ENCODE peak calls at places on chromosomes 11 and 22, in eight cellular contexts. E, M, F, V, S, A, W and D are unnamed samples.

GRCh38 chr11:46345131-46345597 is 2.1 kb upstream of the DGKZ start:
- DNase-seq in M (peak), V (no peak), E (peak), F (no peak), A (no peak), S (peak), W (no peak), D (peak)

GRCh38 chr11:44275961-44276550 is 33.9 kb downstream of the ALX4 start:
- DNase-seq in W (no peak), E (no peak), V (no peak), S (no peak), F (no peak), A (no peak), M (no peak), D (no peak)

GRCh38 chr11:34154059-34154875 is 48.8 kb downstream of the NAT10 start:
- DNase-seq in M (no peak), F (no peak), A (no peak), E (no peak), V (no peak), W (no peak), S (no peak), D (no peak)

GRCh38 chr11:64750361-64751054 is 6.6 kb upstream of the RASGRP2 start:
- DNase-seq in E (no peak), F (no peak), M (no peak), V (no peak), W (no peak), A (no peak), S (no peak), D (no peak)

GRCh38 chr11:44761546-44761961 is 34.8 kb downstream of the TSPAN18 start:
- DNase-seq in A (no peak), M (no peak), V (no peak), E (no peak), S (no peak), W (no peak), F (no peak), D (no peak)

GRCh38 chr22:19798320-19798665 is 37.7 kb downstream of the TBX1 start:
- DNase-seq in W (no peak), V (no peak), M (no peak), F (no peak), A (no peak), E (no peak), S (no peak), D (no peak)

GRCh38 chr22:32574957-32575893 is 100.6 kb downstream of the FBXO7 start:
- DNase-seq in F (no peak), M (no peak), V (no peak), W (no peak), E (no peak), S (no peak), A (no peak), D (no peak)

GRCh38 chr11:8871283-8871775 is 39.7 kb upstream of the AKIP1 start:
- DNase-seq in F (peak), S (no peak), A (peak), E (peak), W (no peak), V (peak), M (peak), D (no peak)

GRCh38 chr11:36352919-36353318 is 56.8 kb downstream of the PRR5L start:
- DNase-seq in M (no peak), A (no peak), S (no peak), W (peak), V (no peak), E (no peak), F (no peak), D (no peak)

GRCh38 chr11:62732830-62733229 is 4.5 kb downstream of the TTC9C start:
- DNase-seq in V (no peak), W (no peak), S (no peak), E (no peak), M (peak), F (peak), A (no peak), D (no peak)

GRCh38 chr22:50118557-50119168 is 28.9 kb downstream of the MOV10L1 start:
- DNase-seq in F (peak), W (no peak), M (no peak), V (no peak), A (no peak), S (peak), E (no peak), D (no peak)

GRCh38 chr11:72676874-72677341 is 2.7 kb upstream of the PDE2A start:
- DNase-seq in E (peak), F (peak), M (peak), V (peak), W (peak), S (peak), A (no peak), D (no peak)

GRCh38 chr11:14617241-14618027 is 26.2 kb upstream of the PDE3B start:
- DNase-seq in W (no peak), F (no peak), S (no peak), A (no peak), M (peak), V (no peak), E (no peak), D (no peak)

GRCh38 chr11:2096919-2097301 is 42.3 kb downstream of the IGF2 start:
- DNase-seq in E (no peak), S (no peak), F (no peak), W (no peak), V (no peak), A (no peak), M (no peak), D (no peak)

GRCh38 chr11:119016216-119017009 is 1.7 kb downstream of the RPS25 start:
- DNase-seq in A (no peak), V (no peak), S (peak), W (no peak), M (no peak), F (no peak), E (no peak), D (no peak)
- H3K4me3 ChIP-seq in A (peak), V (peak), S (peak), W (peak), M (peak), F (no peak), E (peak), D (peak)

GRCh38 chr11:122850076-122850631 is 11.9 kb downstream of the CRTAM start:
- DNase-seq in W (no peak), F (peak), A (no peak), E (peak), V (no peak), M (no peak), S (no peak), D (no peak)
- H3K9ac ChIP-seq in W (no peak), F (no peak), A (peak), E (no peak), V (no peak), M (no peak), S (no peak), D (no peak)

GRCh38 chr11:103906291-103906850 is 130.1 kb upstream of the DDI1 start:
- DNase-seq in W (no peak), F (no peak), V (no peak), M (no peak), S (no peak), A (no peak), E (no peak), D (no peak)

GRCh38 chr11:103910721-103911120 is 125.7 kb upstream of the DDI1 start:
- DNase-seq in A (no peak), W (no peak), F (no peak), S (no peak), E (peak), M (no peak), V (peak), D (no peak)

GRCh38 chr11:103904324-103904667 is 132.1 kb upstream of the DDI1 start:
- DNase-seq in A (no peak), V (no peak), F (no peak), S (no peak), M (no peak), W (no peak), E (no peak), D (no peak)

GRCh38 chr11:103907136-103907535 is 129.3 kb upstream of the DDI1 start:
- DNase-seq in W (no peak), S (no peak), F (no peak), E (no peak), A (no peak), V (no peak), M (no peak), D (no peak)

DNA sequence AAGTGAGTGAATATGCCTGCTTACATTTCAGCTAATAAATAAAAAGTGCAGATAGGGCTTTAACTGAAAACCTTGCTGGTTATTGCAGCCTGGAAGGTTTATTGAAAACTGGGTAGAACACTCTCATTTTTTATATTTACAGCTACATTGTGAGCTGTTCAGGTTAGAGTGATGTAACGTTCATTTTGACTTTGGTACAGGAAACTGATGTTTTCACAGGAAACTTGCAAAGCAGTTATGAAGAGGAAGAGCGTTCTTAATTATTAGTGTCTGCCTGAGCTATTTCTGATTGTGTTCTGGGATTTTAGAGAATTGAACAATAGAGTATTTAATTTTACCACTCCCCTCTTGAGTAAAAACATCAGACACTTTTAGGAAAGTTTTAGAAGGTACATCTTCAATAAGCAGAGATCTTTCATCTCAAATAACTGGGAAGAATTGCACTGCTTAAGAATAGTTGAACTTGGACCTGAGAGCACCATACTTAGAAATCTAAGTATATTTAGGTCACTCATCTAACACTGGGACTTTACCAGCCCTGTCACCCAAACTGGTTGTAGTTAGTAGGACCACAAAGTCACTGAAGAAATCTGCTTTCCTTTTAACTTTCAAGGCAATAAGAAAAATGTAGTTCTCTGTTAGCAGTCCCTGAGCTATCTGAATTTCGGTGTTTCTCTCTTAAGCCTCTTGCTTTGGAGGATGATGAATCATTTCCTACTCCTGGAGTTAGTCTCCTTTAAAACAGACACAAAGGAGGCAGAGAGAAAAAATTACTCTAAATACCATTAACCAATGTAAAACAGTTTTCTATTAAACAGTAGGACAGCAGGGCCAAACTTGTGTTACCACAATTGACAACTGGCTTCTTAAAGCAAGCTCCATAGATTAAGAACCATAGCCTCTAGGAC is 128.6 kb upstream of the DDI1 start:
- DNase-seq in W (no peak), M (peak), F (peak), A (no peak), S (no peak), V (no peak), E (no peak), D (no peak)
- H3K4me3 ChIP-seq in W (no peak), M (no peak), F (no peak), A (peak), S (no peak), V (no peak), E (no peak), D (no peak)

GRCh38 chr11:122038543-122038942 is 77.5 kb downstream of the BLID start:
- DNase-seq in E (no peak), F (peak), M (peak), V (peak), W (no peak), A (no peak), S (no peak), D (no peak)

GRCh38 chr11:122036022-122036421 is 80.0 kb downstream of the BLID start:
- DNase-seq in M (no peak), W (no peak), A (no peak), V (no peak), E (no peak), S (no peak), F (peak), D (no peak)

GRCh38 chr11:122037911-122038310 is 78.1 kb downstream of the BLID start:
- DNase-seq in M (no peak), W (no peak), A (no peak), E (no peak), V (no peak), S (no peak), F (no peak), D (no peak)

GRCh38 chr11:122033631-122034030 is 82.4 kb downstream of the BLID start:
- DNase-seq in V (no peak), S (no peak), E (no peak), M (no peak), F (no peak), W (no peak), A (no peak), D (no peak)

DNA sequence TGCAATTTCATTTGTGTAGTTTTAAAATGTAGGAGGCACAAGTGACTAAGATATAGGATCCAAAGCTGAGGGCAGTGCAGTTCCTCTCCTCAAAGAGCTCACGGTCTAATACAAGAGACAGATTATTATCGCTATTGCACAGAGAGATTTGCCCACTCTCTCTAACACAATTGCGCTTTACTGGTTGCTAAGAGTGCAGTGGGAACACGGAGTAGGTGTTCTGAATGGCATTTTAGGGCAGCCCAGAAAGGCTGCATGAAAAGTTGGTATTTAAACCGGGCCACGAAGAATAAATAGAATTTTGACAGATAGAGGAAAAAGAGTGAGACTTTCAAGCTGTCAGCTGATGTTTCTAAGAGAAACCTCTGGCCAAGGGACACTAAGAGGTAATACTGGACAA is 79.5 kb downstream of the BLID start:
- DNase-seq in E (no peak), A (no peak), W (no peak), M (no peak), V (no peak), F (no peak), S (no peak), D (no peak)
- H3K9ac ChIP-seq in E (no peak), A (no peak), W (no peak), M (no peak), V (no peak), F (no peak), S (no peak), D (no peak)

GRCh38 chr11:13279487-13279834 is 1.9 kb downstream of the BMAL1 start:
- DNase-seq in W (no peak), A (no peak), F (no peak), S (no peak), E (no peak), V (no peak), M (no peak), D (no peak)
- H3K4me3 ChIP-seq in W (no peak), A (no peak), F (no peak), S (no peak), E (no peak), V (no peak), M (peak), D (peak)

GRCh38 chr11:128467041-128467440 is 120.3 kb downstream of the ETS1 start:
- DNase-seq in W (no peak), M (no peak), E (no peak), V (no peak), S (no peak), A (no peak), F (no peak), D (no peak)
- H3K9ac ChIP-seq in W (no peak), M (peak), E (no peak), V (no peak), S (no peak), A (no peak), F (no peak), D (peak)

GRCh38 chr11:693415-693831 is 1.6 kb downstream of the DEAF1 start:
- DNase-seq in F (no peak), S (no peak), V (no peak), W (no peak), E (no peak), A (no peak), M (peak), D (no peak)
- H3K4me3 ChIP-seq in F (peak), S (peak), V (peak), W (peak), E (peak), A (peak), M (peak), D (peak)

GRCh38 chr11:29310706-29311342 is 706.0 kb downstream of the KCNA4 start:
- DNase-seq in V (no peak), S (no peak), M (peak), A (no peak), W (no peak), E (no peak), F (peak), D (no peak)
- H3K9ac ChIP-seq in V (no peak), S (no peak), M (no peak), A (no peak), W (no peak), E (no peak), F (peak), D (no peak)

DNA sequence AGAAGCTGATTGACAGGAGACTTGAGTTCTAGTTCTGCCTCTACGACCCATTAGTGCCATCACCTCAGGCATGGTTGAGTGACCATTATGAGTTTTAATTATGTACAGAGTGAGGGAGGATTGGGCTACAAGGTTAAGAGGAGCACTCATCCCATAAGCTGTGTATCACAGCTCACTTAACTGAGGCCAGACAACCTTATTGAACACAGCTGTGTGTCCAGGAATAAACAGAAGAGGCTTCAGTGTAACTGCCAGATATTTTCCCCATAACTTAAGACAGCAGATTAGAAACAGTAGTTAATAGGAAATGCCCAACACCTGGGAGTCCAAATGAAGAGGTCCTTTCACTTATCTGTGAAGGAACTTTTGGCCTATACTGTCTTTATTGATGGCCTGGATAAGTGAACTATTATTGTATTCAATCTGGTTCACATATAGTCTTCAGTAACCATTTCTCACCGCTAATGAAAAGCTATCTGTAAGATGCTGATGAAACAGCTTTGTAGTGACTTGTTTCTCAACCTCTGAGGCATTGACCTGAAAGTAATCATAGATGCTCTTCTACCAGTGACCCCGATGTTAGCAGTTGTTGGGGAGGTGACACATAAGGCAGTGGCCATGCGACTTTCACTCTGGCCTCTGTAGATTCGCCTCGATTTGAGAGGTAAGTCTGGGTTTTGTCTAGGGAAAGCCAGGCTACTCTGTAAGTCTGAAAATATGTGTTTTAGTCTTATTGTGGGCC is 41.7 kb downstream of the YAP1 start:
- DNase-seq in V (no peak), M (no peak), A (no peak), E (no peak), F (no peak), W (no peak), S (no peak), D (no peak)
- H3K4me3 ChIP-seq in V (no peak), M (no peak), A (no peak), E (no peak), F (no peak), W (no peak), S (no peak), D (no peak)